ENCODE peak calls at places on chromosomes 1 and 21, in six cellular contexts. M, K, I, X, V and T are unnamed samples.
A peak's percentile ranks its signal among the peaks of the same experiment; 100 is the strongest.

GRCh38 chr21:18155508-18156193 is 89.0 kb upstream of the CHODL start:
- DNase-seq in X (no peak), M (no peak), I (peak; percentile 36), V (no peak), K (no peak), T (no peak)

GRCh38 chr1:183209533-183210158 is 23.6 kb downstream of the LAMC2 start:
- DNase-seq in I (peak; percentile 78), X (no peak), V (no peak), K (no peak), M (no peak), T (no peak)

GRCh38 chr1:36966242-36966641 is 68.1 kb downstream of the GRIK3 start:
- DNase-seq in V (no peak), M (no peak), X (no peak), K (peak; percentile 22), I (no peak), T (no peak)

GRCh38 chr1:22489278-22489677 is 37.6 kb downstream of the ZBTB40 start:
- DNase-seq in K (no peak), V (no peak), M (no peak), X (no peak), I (no peak), T (no peak)

GRCh38 chr1:241007668-241008067 is 349.3 kb downstream of the RGS7 start:
- DNase-seq in I (no peak), X (peak; percentile 70), M (peak; percentile 71), V (no peak), K (no peak), T (no peak)

GRCh38 chr1:77056525-77056924 is 162.7 kb downstream of the PIGK start:
- DNase-seq in V (no peak), I (no peak), X (no peak), M (no peak), K (no peak), T (no peak)

GRCh38 chr1:217019475-217019874 is 296.2 kb upstream of the ESRRG start:
- DNase-seq in X (no peak), I (no peak), M (no peak), K (no peak), V (no peak), T (no peak)

GRCh38 chr1:4172659-4173599 is 272.9 kb upstream of the C1orf174 start:
- DNase-seq in K (no peak), X (no peak), I (no peak), V (no peak), M (no peak), T (no peak)

GRCh38 chr1:14149431-14149830 is 449.1 kb upstream of the KAZN start:
- DNase-seq in X (no peak), K (no peak), M (no peak), I (peak; percentile 16), V (no peak), T (no peak)

GRCh38 chr1:29851666-29852065 is 615.3 kb downstream of the PTPRU start:
- DNase-seq in V (no peak), M (no peak), I (no peak), K (no peak), X (no peak), T (no peak)

GRCh38 chr1:62573675-62574074 is 23.6 kb upstream of the ANGPTL3 start:
- DNase-seq in K (no peak), M (no peak), V (no peak), I (no peak), X (no peak), T (no peak)

GRCh38 chr1:109640285-109640865 is 15.5 kb upstream of the GSTM4 start:
- DNase-seq in I (peak; percentile 36), K (peak; percentile 74), V (peak; percentile 85), M (peak; percentile 91), X (peak; percentile 90), T (peak; percentile 93)

GRCh38 chr1:61013189-61013952 is 69.0 kb upstream of the NFIA start:
- DNase-seq in M (no peak), X (no peak), I (no peak), V (no peak), K (no peak), T (no peak)

GRCh38 chr1:43554444-43554992 is 23.8 kb downstream of the PTPRF start:
- DNase-seq in M (no peak), X (no peak), I (peak; percentile 53), V (no peak), K (no peak), T (peak; percentile 11)

GRCh38 chr1:91697322-91698260 is 188.4 kb downstream of the TGFBR3 start:
- DNase-seq in K (no peak), X (no peak), V (no peak), M (no peak), I (peak; percentile 58), T (no peak)

GRCh38 chr1:54014009-54014629 is 3.9 kb downstream of the LDLRAD1 start:
- DNase-seq in K (no peak), X (no peak), M (peak; percentile 52), I (no peak), V (no peak), T (no peak)

GRCh38 chr1:14815175-14815882 is 216.8 kb downstream of the KAZN start:
- DNase-seq in M (no peak), V (no peak), X (no peak), K (peak; percentile 65), I (peak; percentile 69), T (no peak)

GRCh38 chr1:22625262-22625925 is 11.0 kb upstream of the C1QA start:
- DNase-seq in X (no peak), K (no peak), I (peak; percentile 4), M (no peak), V (no peak), T (no peak)

GRCh38 chr1:18197299-18197698 is 89.7 kb downstream of the IGSF21 start:
- DNase-seq in M (no peak), X (no peak), I (no peak), V (no peak), K (no peak), T (no peak)

GRCh38 chr1:84339503-84339902 is 38.0 kb downstream of the SAMD13 start:
- DNase-seq in K (no peak), X (no peak), V (no peak), M (no peak), I (peak; percentile 69), T (no peak)

GRCh38 chr1:152761609-152762213 is 3.9 kb downstream of the KPRP start:
- DNase-seq in V (no peak), I (no peak), X (no peak), M (no peak), K (no peak), T (no peak)

GRCh38 chr1:152760551-152761190 is 2.8 kb downstream of the KPRP start:
- DNase-seq in V (no peak), I (no peak), M (no peak), K (no peak), X (peak; percentile 65), T (no peak)

GRCh38 chr1:152758636-152759035 is 811 bp downstream of the KPRP start:
- DNase-seq in V (no peak), X (no peak), K (no peak), I (no peak), M (no peak), T (no peak)

GRCh38 chr1:152757747-152758146 is at the start of gene KPRP:
- DNase-seq in I (no peak), X (no peak), K (no peak), V (no peak), M (no peak), T (no peak)

DNA sequence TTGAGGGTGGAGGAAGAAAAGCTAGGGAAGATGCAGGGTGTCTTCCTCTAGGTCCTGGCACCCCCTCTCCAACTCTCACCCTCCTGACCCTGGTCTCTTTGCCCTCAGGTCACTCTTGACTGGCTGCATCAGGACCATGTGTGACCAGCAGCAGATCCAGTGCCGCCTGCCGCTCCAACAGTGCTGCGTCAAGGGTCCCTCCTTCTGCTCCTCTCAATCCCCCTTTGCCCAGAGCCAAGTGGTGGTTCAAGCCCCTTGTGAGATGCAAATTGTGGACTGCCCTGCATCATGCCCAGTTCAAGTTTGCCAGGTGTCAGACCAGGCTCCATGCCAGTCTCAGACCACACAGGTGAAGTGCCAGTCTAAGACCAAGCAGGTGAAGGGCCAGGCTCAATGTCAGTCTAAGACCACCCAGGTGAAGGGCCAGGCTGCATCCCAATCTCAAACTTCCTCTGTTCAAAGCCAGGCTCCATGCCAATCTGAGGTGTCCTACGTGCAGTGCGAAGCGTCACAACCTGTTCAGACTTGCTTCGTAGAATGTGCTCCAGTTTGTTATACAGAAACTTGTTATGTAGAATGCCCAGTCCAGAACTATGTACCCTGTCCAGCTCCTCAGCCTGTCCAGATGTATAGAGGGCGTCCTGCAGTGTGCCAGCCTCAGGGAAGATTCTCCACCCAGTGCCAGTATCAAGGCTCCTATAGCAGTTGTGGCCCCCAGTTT is 1.8 kb downstream of the KPRP start:
- DNase-seq in K (no peak), V (no peak), I (no peak), M (no peak), X (no peak), T (no peak)
- H3K9me3 ChIP-seq in K (no peaks in the 10 kb centered on the region), V (no peaks in the 10 kb centered on the region), I (no peaks in the 10 kb centered on the region), M (no peaks in the 10 kb centered on the region), X (no peaks in the 10 kb centered on the region), T (no peaks in the 10 kb centered on the region)

GRCh38 chr1:56434025-56434424 is 145.3 kb downstream of the PLPP3 start:
- DNase-seq in X (no peak), V (no peak), K (no peak), M (no peak), I (peak; percentile 52), T (no peak)

GRCh38 chr1:56433056-56433577 is 146.2 kb downstream of the PLPP3 start:
- DNase-seq in K (no peak), X (no peak), I (no peak), M (no peak), V (no peak), T (no peak)

GRCh38 chr1:56435434-56436337 is 143.7 kb downstream of the PLPP3 start:
- DNase-seq in M (no peak), I (no peak), X (no peak), K (no peak), V (no peak), T (no peak)

GRCh38 chr1:56436338-56436695 is 143.0 kb downstream of the PLPP3 start:
- DNase-seq in K (no peak), X (no peak), V (no peak), M (no peak), I (no peak), T (no peak)

GRCh38 chr1:56434659-56435202 is 144.6 kb downstream of the PLPP3 start:
- DNase-seq in V (no peak), I (no peak), X (no peak), M (no peak), K (no peak), T (no peak)
- TF ChIP-seq CTCF in V (no peak), I (no peak), X (no peak), M (no peak), K (no peak), T (no peak)

GRCh38 chr1:152743371-152744145 is 14.3 kb upstream of the KPRP start:
- DNase-seq in I (no peak), V (no peak), M (no peak), X (no peak), K (no peak), T (no peak)

GRCh38 chr1:152745289-152745704 is 12.5 kb upstream of the KPRP start:
- DNase-seq in V (no peak), M (no peak), I (peak; percentile 36), K (no peak), X (no peak), T (no peak)

GRCh38 chr1:152741656-152742055 is 16.2 kb upstream of the KPRP start:
- DNase-seq in I (no peak), M (no peak), V (no peak), X (no peak), K (no peak), T (no peak)

GRCh38 chr1:152735648-152736047 is 22.2 kb upstream of the KPRP start:
- DNase-seq in K (no peak), X (no peak), V (no peak), M (no peak), I (no peak), T (no peak)

GRCh38 chr1:152739841-152740240 is 18.0 kb upstream of the KPRP start:
- DNase-seq in I (no peak), X (no peak), V (no peak), M (no peak), K (no peak), T (no peak)
- H3K9me3 ChIP-seq in I (no peaks in the 10 kb centered on the region), X (no peaks in the 10 kb centered on the region), V (no peaks in the 10 kb centered on the region), M (no peaks in the 10 kb centered on the region), K (no peaks in the 10 kb centered on the region), T (no peaks in the 10 kb centered on the region)

GRCh38 chr1:119781434-119782210 is 12.9 kb upstream of the HMGCS2 start:
- DNase-seq in I (no peak), K (no peak), V (no peak), X (no peak), M (no peak), T (no peak)
- TF ChIP-seq CTCF in I (no peak), K (no peak), V (no peak), X (no peak), M (no peak), T (no peak)